ENCODE peak calls at places on chromosomes 13 and 19, in six cellular contexts. I is endodermal cell; T is neural progenitor cell; G is heart right ventricle; N is lower lobe of right lung; A is CD8-positive, alpha-beta T cell. K is an unnamed sample.

GRCh38 chr13:21232196-21232595 is 55.7 kb downstream of the MRPL57 start:
- DNase-seq in N (no peak), T (no peak), A (no peak), I (no peak), G (no peak), K (peak; percentile 2)

GRCh38 chr13:90752070-90752469 is 595.4 kb upstream of the MIR17HG start:
- DNase-seq in N (no peak), T (no peak), A (no peak), G (no peak), I (no peak), K (no peak)

GRCh38 chr19:3287814-3288213 is 63.4 kb downstream of the CELF5 start:
- DNase-seq in A (no peak), N (no peak), I (no peak), G (no peak), T (no peak), K (no peak)

GRCh38 chr19:2327773-2328400 is 499 bp downstream of the LSM7 start:
- DNase-seq in I (peak; percentile 90), G (peak; percentile 10), T (peak; percentile 80), A (peak; percentile 19), N (no peak), K (peak; percentile 80)

GRCh38 chr19:51331193-51331592 is 10.7 kb downstream of the VSIG10L start:
- DNase-seq in I (no peak), N (no peak), A (no peak), T (no peak), G (no peak), K (no peak)

GRCh38 chr19:3809881-3810707 is 23.9 kb upstream of the MATK start:
- DNase-seq in N (no peak), T (no peak), G (no peak), A (no peak), I (peak; percentile 33), K (no peak)

GRCh38 chr13:26557393-26558073 is at the start of gene WASF3:
- DNase-seq in I (peak; percentile 99), A (no peak), T (peak; percentile 99), N (peak; percentile 93), G (peak; percentile 95), K (peak; percentile 77)

GRCh38 chr19:46573679-46574522 is 27.2 kb upstream of the CALM3 start:
- DNase-seq in G (no peak), I (peak; percentile 50), T (no peak), A (no peak), N (no peak), K (no peak)

GRCh38 chr19:16335226-16335625 is 10.6 kb downstream of the KLF2 start:
- DNase-seq in T (no peak), N (no peak), A (no peak), I (no peak), G (no peak), K (no peak)

GRCh38 chr19:2529473-2529918 is 53.6 kb downstream of the GADD45B start:
- DNase-seq in I (no peak), T (no peak), N (peak; percentile 36), A (no peak), G (no peak), K (peak; percentile 87)

GRCh38 chr13:24073657-24074056 is 86.9 kb upstream of the SPATA13 start:
- DNase-seq in T (no peak), G (no peak), A (no peak), N (no peak), I (no peak), K (no peak)

GRCh38 chr19:19385900-19386339 is 19.6 kb upstream of the GATAD2A start:
- DNase-seq in T (no peak), A (no peak), N (peak; percentile 76), I (no peak), G (no peak), K (peak; percentile 64)

GRCh38 chr13:112869202-112870061 is 99.6 kb upstream of the MCF2L start:
- DNase-seq in A (no peak), T (no peak), G (no peak), N (no peak), I (peak; percentile 45), K (no peak)

GRCh38 chr19:3243851-3244700 is 19.6 kb downstream of the CELF5 start:
- DNase-seq in I (peak; percentile 91), G (peak; percentile 29), N (no peak), A (peak; percentile 18), T (peak; percentile 89), K (peak; percentile 27)

GRCh38 chr13:99265162-99265822 is 7.1 kb upstream of the GPR18 start:
- DNase-seq in T (no peak), G (no peak), I (no peak), N (no peak), A (no peak), K (no peak)

GRCh38 chr13:38417727-38418126 is 68.1 kb downstream of the UFM1 start:
- DNase-seq in N (no peak), A (no peak), G (no peak), T (peak; percentile 16), I (peak; percentile 61), K (peak; percentile 33)

GRCh38 chr19:47013041-47013517 is 6.6 kb upstream of the NPAS1 start:
- DNase-seq in N (peak; percentile 86), G (peak; percentile 87), T (peak; percentile 86), I (peak; percentile 97), A (peak; percentile 51), K (peak; percentile 81)

GRCh38 chr19:8308891-8309291 is 733 bp upstream of the CD320 start:
- DNase-seq in T (no peak), N (peak; percentile 30), A (no peak), I (no peak), G (no peak), K (peak; percentile 32)

GRCh38 chr19:8305798-8306197 is 2.4 kb downstream of the CD320 start:
- DNase-seq in N (peak; percentile 14), T (no peak), G (no peak), A (no peak), I (no peak), K (no peak)

GRCh38 chr19:8306235-8307054 is 1.7 kb downstream of the CD320 start:
- DNase-seq in G (no peak), I (no peak), A (no peak), T (no peak), N (peak; percentile 42), K (no peak)

GRCh38 chr19:8307965-8308866 is at the start of gene CD320:
- DNase-seq in T (peak; percentile 95), A (peak; percentile 77), N (peak; percentile 92), I (peak; percentile 94), G (peak; percentile 93), K (peak; percentile 90)

DNA sequence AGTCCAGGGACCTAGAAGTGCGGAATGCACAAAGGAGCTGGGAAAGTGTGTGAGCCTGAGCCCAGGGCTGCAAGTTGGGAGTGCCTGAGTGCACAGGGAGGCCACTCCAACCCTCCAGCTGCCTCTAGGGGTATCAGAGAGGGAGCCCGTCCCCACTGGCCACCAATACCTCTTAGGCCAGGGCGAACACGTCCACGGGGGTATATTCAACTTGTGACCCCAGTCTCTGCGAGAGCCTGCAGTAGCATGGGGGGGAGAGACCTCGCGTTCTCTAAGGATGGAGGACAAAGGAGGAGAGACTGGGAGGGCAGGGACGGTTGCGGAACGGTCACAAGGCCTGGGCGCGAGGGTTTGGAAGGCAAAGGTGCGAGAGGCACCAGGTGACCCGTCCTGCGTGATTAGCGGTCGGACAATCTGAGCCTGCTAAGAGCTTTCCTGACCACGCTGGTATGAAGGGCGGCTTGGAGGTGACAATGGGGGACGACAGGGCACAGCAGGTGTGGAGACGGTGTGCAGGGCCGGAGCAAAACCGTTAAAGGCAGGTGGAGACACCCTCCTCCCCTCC is 676 bp downstream of the CD320 start:
- DNase-seq in G (no peak), I (peak; percentile 68), A (no peak), T (peak; percentile 49), N (no peak), K (no peak)
- H3K36me3 ChIP-seq in G (peaks cover 34% of the 10 kb centered on the region), I (peaks cover 21% of the 10 kb centered on the region), A (peaks cover 8% of the 10 kb centered on the region), T (no peaks in the 10 kb centered on the region), N (peaks cover 21% of the 10 kb centered on the region), K (peaks cover 32% of the 10 kb centered on the region)

GRCh38 chr19:48907671-48908070 is 7.6 kb downstream of the NUCB1 start:
- DNase-seq in A (no peak), I (no peak), N (peak; percentile 84), T (no peak), G (no peak), K (no peak)

GRCh38 chr19:48906324-48906723 is 6.2 kb downstream of the NUCB1 start:
- DNase-seq in A (no peak), G (no peak), I (no peak), T (no peak), N (no peak), K (no peak)

GRCh38 chr19:48900477-48901452 is 653 bp downstream of the NUCB1 start:
- DNase-seq in G (no peak), N (no peak), T (no peak), A (no peak), I (peak; percentile 66), K (no peak)

GRCh38 chr19:48910803-48911202 is 10.7 kb downstream of the NUCB1 start:
- DNase-seq in I (no peak), A (no peak), G (no peak), T (no peak), N (no peak), K (no peak)

DNA sequence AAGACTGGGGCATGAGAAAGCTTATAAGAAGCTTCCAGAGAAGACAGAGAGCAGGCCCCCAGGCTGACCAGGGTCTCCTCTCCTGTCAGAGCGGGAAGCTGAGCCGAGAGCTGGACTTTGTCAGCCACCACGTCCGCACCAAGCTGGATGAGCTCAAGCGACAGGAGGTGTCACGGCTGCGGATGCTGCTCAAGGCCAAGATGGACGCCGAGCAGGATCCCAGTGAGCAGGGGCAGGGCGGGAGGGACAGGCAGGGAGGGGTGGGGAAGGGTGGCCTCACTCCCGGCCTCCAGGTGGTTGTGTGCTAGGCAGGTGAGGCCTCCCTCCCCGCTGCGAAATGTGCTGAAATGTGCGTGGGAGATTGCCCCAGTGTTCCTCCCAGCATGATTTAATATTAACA is 5.6 kb downstream of the NUCB1 start:
- DNase-seq in T (no peak), I (no peak), A (no peak), N (no peak), G (no peak), K (no peak)
- H3K27ac ChIP-seq in T (no peak overlapping the region), I (no peak overlapping the region), A (no peak overlapping the region), N (peak overlapping the region; percentile 31), G (no peak overlapping the region), K (no peak overlapping the region)

DNA sequence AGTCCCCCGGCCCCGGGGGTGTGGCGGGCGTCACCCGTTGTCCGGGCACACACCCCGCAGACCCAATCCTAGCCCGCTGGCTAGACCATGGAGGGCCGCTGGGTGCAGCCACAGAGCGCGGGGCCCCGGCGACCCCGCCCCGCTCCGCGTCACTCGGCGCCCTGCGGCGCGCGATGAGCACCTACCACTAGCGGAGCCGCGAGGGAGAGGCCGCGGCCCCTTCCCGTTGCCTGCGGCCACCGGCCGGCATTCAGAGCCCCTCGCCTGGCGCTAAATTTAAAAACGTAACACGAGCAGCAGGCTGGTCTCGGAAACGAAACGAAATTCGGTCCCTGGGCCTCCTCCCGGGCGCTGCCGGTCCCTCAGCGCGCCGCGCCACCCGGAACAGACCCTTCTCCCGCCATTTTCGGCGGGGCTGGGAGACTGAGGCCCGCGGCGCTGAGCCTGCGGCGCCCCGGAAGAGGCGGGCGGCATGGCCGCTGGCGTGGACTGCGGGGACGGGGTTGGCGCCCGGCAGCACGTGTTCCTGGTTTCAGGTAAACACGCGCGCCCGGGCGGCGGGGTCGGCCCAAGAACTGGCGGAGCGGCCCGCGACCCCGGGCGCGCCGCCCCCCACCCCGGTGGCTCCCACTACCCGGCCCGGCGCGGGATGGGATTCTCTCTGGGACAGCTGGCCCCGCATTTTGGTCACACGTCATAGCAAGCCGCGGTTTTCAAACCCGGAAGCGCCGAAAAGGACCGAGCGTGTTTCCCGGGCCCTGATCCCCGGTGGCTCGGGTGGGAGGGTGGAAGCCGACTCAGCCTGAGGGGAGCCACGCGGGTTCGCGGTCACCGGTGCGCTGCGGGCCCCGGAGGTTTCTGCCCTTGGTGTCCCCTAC is at the start of gene RNASEH2B:
- DNase-seq in A (peak; percentile 54), I (peak; percentile 89), N (peak; percentile 85), G (peak; percentile 78), T (peak; percentile 81), K (peak; percentile 85)
- H3K36me3 ChIP-seq in A (no peaks in the 10 kb centered on the region), I (no peaks in the 10 kb centered on the region), N (no peaks in the 10 kb centered on the region), G (no peaks in the 10 kb centered on the region), T (no peaks in the 10 kb centered on the region), K (peaks cover 5% of the 10 kb centered on the region)

GRCh38 chr13:75763511-75763910 is 127.4 kb downstream of the LMO7 start:
- DNase-seq in G (no peak), A (no peak), N (no peak), I (no peak), T (no peak), K (no peak)
- H3K27ac ChIP-seq in G (no peak overlapping the region), A (no peak overlapping the region), N (peak overlapping the region; percentile 88), I (no peak overlapping the region), T (no peak overlapping the region), K (no peak overlapping the region)